ENCODE peak calls at places on chromosomes 3 and 15, in eight cellular contexts. Y is A673, K is thoracic aorta, D is H9, L is testis, R is endothelial cell, M is GM13977, P is tibial artery. F is an unnamed sample.
A peak's percentile ranks its signal among the peaks of the same experiment; 100 is the strongest.

GRCh38 chr3:129130291-129130813 is 8.7 kb upstream of the RAB43 start:
- DNase-seq in Y (no peak), K (no peak), D (no peak), L (no peak), R (no peak), M (no peak), P (no peak), F (no peak)

GRCh38 chr3:179541094-179541493 is 21.6 kb upstream of the ACTL6A start:
- DNase-seq in Y (no peak), K (no peak), D (no peak), L (no peak), R (no peak), M (no peak), P (no peak), F (no peak)

GRCh38 chr15:50854594-50855490 is 53.6 kb upstream of the AP4E1 start:
- DNase-seq in Y (no peak), K (no peak), D (no peak), L (no peak), R (no peak), M (peak; percentile 50), P (no peak), F (peak; percentile 56)

GRCh38 chr15:51223771-51224229 is 114.6 kb downstream of the CYP19A1 start:
- DNase-seq in Y (no peak), K (no peak), D (no peak), L (no peak), R (no peak), M (no peak), P (peak; percentile 51), F (no peak)

GRCh38 chr3:72744330-72744729 is 103.9 kb downstream of the SHQ1 start:
- DNase-seq in Y (no peak), K (no peak), D (no peak), L (no peak), R (no peak), M (no peak), P (no peak), F (no peak)

GRCh38 chr3:114644372-114644771 is 350.5 kb downstream of the TIGIT start:
- DNase-seq in Y (no peak), K (no peak), D (no peak), L (no peak), R (no peak), M (no peak), P (no peak), F (no peak)

GRCh38 chr15:63986185-63986680 is 60.1 kb downstream of the DAPK2 start:
- DNase-seq in Y (no peak), K (no peak), D (no peak), L (no peak), R (no peak), M (no peak), P (no peak), F (no peak)

GRCh38 chr3:70358978-70359580 is 46.6 kb upstream of the MDFIC2 start:
- DNase-seq in Y (peak; percentile 15), K (no peak), D (no peak), L (peak; percentile 22), R (peak; percentile 23), M (no peak), P (no peak), F (no peak)

GRCh38 chr15:57026016-57026602 is 107.7 kb downstream of the TCF12 start:
- DNase-seq in Y (no peak), K (no peak), D (no peak), L (no peak), R (no peak), M (no peak), P (no peak), F (no peak)

GRCh38 chr15:89776274-89777072 is at the start of gene MESP2:
- DNase-seq in Y (peak; percentile 73), K (peak; percentile 23), D (peak; percentile 94), L (peak; percentile 89), R (peak; percentile 83), M (peak; percentile 90), P (peak; percentile 84), F (peak; percentile 90)

GRCh38 chr3:153756816-153757215 is 364.4 kb upstream of the ARHGEF26 start:
- DNase-seq in Y (no peak), K (no peak), D (no peak), L (no peak), R (no peak), M (no peak), P (no peak), F (no peak)

GRCh38 chr3:186414735-186415419 is 52.8 kb upstream of the DGKG start:
- DNase-seq in Y (no peak), K (no peak), D (no peak), L (no peak), R (no peak), M (no peak), P (no peak), F (no peak)

GRCh38 chr15:44593042-44593736 is 56.2 kb downstream of the EIF3J start:
- DNase-seq in Y (peak; percentile 59), K (no peak), D (no peak), L (no peak), R (no peak), M (no peak), P (no peak), F (no peak)

GRCh38 chr3:29284578-29284977 is 3.7 kb downstream of the RBMS3 start:
- DNase-seq in Y (no peak), K (no peak), D (no peak), L (no peak), R (no peak), M (no peak), P (no peak), F (no peak)

GRCh38 chr3:147760998-147761397 is 351.8 kb downstream of the ZIC1 start:
- DNase-seq in Y (no peak), K (no peak), D (no peak), L (no peak), R (no peak), M (no peak), P (no peak), F (no peak)

DNA sequence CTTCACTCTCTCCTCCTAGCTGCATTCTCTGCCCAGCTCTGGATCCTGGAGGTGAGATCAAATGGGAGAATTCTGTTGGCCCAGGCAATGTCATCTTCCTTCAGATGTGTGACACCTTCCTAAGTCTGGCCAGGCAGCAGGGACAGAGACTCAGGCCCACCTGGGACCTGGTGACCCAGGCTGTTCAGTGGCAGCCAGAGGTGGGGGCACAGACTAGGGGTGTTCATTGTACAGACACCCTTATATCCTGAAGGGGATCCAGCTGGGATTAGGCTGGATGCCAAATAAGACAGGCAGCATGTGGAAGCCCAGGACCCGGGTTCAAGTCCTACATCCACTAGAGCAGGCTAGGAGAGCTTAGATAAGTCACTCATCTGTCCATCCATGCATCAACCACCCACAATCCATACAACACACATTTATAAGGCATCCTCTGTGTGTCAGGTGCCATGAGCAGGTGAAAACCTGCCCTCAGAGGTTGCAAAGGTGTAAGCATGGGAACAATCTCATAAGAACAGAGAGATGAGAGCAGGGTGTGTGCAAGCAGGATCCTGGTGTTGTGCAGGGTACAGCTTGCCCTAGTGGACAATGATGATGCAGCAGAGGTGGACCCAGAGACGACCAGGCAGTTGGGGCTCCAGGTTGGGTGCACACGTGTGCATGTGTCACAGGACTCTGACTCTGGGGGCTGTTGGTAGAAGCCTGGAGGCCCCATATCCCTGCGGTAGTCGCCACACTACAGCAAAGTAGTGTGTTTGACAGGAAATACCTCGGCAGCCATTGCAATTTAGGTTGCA is 18.3 kb upstream of the RPL29 start:
- DNase-seq in Y (no peak), K (no peak), D (no peak), L (no peak), R (no peak), M (no peak), P (no peak), F (no peak)
- TF ChIP-seq CTCF in Y (no peak), K (no peak), D (no peak), L (no peak), R (no peak), M (no peak), P (no peak), F (no peak)

DNA sequence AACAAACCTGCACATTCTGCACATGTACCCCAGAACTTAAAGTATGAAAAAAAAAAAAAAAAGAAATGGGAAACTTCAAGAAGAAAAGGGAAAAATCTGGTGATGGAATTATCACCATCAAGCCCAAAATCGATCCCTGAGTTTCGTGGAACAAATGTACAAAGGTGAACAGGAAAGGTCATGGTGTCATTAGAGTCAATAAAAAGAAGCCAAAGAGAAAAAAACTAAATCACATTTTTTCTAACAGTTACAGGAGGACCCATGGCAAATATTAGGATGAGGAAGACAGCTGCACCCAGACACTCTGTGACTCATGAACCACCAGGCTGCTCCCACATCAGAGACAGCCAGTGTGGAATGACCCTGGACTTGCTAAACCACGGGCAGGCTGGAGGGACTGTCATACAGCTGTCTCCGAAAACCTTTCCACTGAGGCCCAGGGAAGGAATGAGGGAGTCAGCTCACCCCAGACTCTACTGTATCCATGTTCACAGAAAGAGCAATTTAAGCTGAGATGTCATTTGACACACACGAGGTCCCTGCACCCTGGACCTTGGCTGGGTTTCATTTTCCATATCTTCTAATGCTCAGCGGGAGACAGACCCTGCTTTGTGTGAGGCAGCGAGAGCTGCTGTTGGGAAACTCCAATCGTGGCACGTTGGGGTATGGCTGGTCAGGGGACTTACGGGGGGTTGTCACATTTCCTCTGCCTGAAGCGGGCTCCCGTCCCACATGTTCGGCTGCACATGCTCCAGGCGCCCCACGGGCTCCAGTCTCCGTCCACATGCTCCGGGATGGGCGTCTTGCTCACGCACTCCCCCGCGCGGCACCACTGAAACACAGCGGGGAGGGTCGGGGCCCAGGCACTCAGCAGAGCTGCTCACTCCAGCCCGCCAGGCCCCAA is 210.2 kb downstream of the ADAMTS17 start:
- DNase-seq in Y (no peak), K (no peak), D (peak; percentile 63), L (peak; percentile 50), R (no peak), M (peak; percentile 58), P (no peak), F (peak; percentile 54)
- TF ChIP-seq CTCF in Y (no peak), K (peak; percentile 62), D (peak; percentile 45), L (no peak), R (no peak), M (peak; percentile 37), P (peak; percentile 29), F (no peak)

GRCh38 chr3:53347261-53348064 is at the start of gene DCP1A:
- DNase-seq in Y (peak; percentile 93), K (peak; percentile 83), D (peak; percentile 98), L (peak; percentile 96), R (peak; percentile 98), M (peak; percentile 95), P (peak; percentile 97), F (peak; percentile 97)

GRCh38 chr3:53346514-53346913 is 829 bp downstream of the DCP1A start:
- DNase-seq in Y (no peak), K (no peak), D (no peak), L (peak; percentile 48), R (peak; percentile 4), M (no peak), P (no peak), F (no peak)

GRCh38 chr3:53346922-53347260 is 452 bp downstream of the DCP1A start:
- DNase-seq in Y (no peak), K (no peak), D (no peak), L (no peak), R (no peak), M (peak; percentile 25), P (peak; percentile 21), F (no peak)

GRCh38 chr3:53354945-53355498 is 7.7 kb upstream of the DCP1A start:
- DNase-seq in Y (no peak), K (no peak), D (no peak), L (no peak), R (no peak), M (no peak), P (no peak), F (no peak)

GRCh38 chr3:53350652-53351051 is 3.3 kb upstream of the DCP1A start:
- DNase-seq in Y (peak; percentile 19), K (no peak), D (peak; percentile 41), L (no peak), R (peak; percentile 40), M (no peak), P (no peak), F (no peak)
- TF ChIP-seq CTCF in Y (peak; percentile 18), K (no peak), D (peak; percentile 67), L (no peak), R (no peak), M (peak; percentile 35), P (no peak), F (peak; percentile 56)

GRCh38 chr15:58308742-58309355 is 122.9 kb upstream of the LIPC start:
- DNase-seq in Y (peak; percentile 14), K (no peak), D (no peak), L (no peak), R (no peak), M (no peak), P (no peak), F (no peak)
- TF ChIP-seq CTCF in Y (peak; percentile 42), K (no peak), D (peak; percentile 55), L (no peak), R (peak; percentile 19), M (no peak), P (no peak), F (no peak)